ENCODE peak calls at places on chromosomes 11 and 22, in four cellular contexts. L is upper lobe of right lung; I is stimulated activated CD4-positive, alpha-beta T cell treated with anti-CD3 and anti-CD28 coated beads, Interleukin-15, amount 100 ng/mL, for 48 hours; N is A172. H is an unnamed sample.

GRCh38 chr11:95897731-95898130 is 26.2 kb downstream of the MTMR2 start:
- DNase-seq in L (no peak), I (no peak), N (no peak), H (no peak)

GRCh38 chr11:66854231-66854661 is 2.6 kb upstream of the LRFN4 start:
- DNase-seq in L (peak), I (no peak), N (no peak), H (no peak)

GRCh38 chr11:10325398-10326079 is 20.7 kb downstream of the ADM start:
- DNase-seq in L (no peak), I (no peak), N (peak), H (no peak)

GRCh38 chr11:119550330-119550729 is 127.4 kb upstream of the THY1 start:
- DNase-seq in L (no peak), I (no peak), N (no peak), H (no peak)

GRCh38 chr22:29334696-29335344 is 19.3 kb upstream of the RASL10A start:
- DNase-seq in L (no peak), I (no peak), N (no peak), H (no peak)

GRCh38 chr22:45760682-45761081 is 89.0 kb downstream of the ATXN10 start:
- DNase-seq in L (no peak), I (no peak), N (no peak), H (no peak)

GRCh38 chr11:37532271-37532670 is 934.2 kb upstream of the RAG2 start:
- DNase-seq in L (no peak), I (no peak), N (no peak), H (no peak)

GRCh38 chr11:1770061-1770460 is 6.3 kb upstream of the CTSD start:
- DNase-seq in L (no peak), I (no peak), N (no peak), H (no peak)

GRCh38 chr11:19666951-19667350 is 45.7 kb upstream of the NAV2 start:
- DNase-seq in L (no peak), I (no peak), N (no peak), H (no peak)

H was measured in RWPE1.